ENCODE peak calls at places on chromosomes 16 and 17, in five cellular contexts. G is CD4-positive, CD25-positive, alpha-beta regulatory T cell; H is lower leg skin; E is HEK293T; K is DMS 273 treated with DMSO at 0.1 percent for 48 hours. J is an unnamed sample.
A peak's percentile ranks its signal among the peaks of the same experiment; 100 is the strongest.

GRCh38 chr16:88069397-88070168 is 118.3 kb downstream of the BANP start:
- DNase-seq in G (no peak), E (no peak), H (no peak), K (no peak), J (no peak)

GRCh38 chr17:70374496-70374895 is 205.2 kb downstream of the KCNJ2 start:
- DNase-seq in K (no peak), G (no peak), H (no peak), E (no peak), J (no peak)

GRCh38 chr17:82348434-82348833 is 10.6 kb upstream of the TEX19 start:
- DNase-seq in E (no peak), K (no peak), H (no peak), G (no peak), J (no peak)

GRCh38 chr17:77930780-77931768 is 27.4 kb upstream of the TNRC6C start:
- DNase-seq in E (no peak), H (no peak), G (no peak), K (no peak), J (no peak)

GRCh38 chr16:59164461-59164860 is 430.3 kb upstream of the GOT2 start:
- DNase-seq in K (no peak), H (no peak), E (no peak), G (no peak), J (no peak)

GRCh38 chr17:36545465-36546417 is 1.0 kb downstream of the GGNBP2 start:
- DNase-seq in G (peak; percentile 96), E (peak; percentile 84), K (peak; percentile 86), H (peak; percentile 99), J (peak; percentile 98)

GRCh38 chr17:80773243-80773991 is 218.2 kb upstream of the CHMP6 start:
- DNase-seq in H (no peak), G (no peak), K (no peak), E (peak; percentile 41), J (peak; percentile 47)

GRCh38 chr16:84547539-84548058 is 43.1 kb upstream of the MEAK7 start:
- DNase-seq in E (peak; percentile 59), G (no peak), H (no peak), K (no peak), J (no peak)

GRCh38 chr17:48490391-48491026 is 40.3 kb downstream of the HOXB1 start:
- DNase-seq in H (no peak), E (no peak), K (no peak), G (no peak), J (no peak)

GRCh38 chr17:8954339-8954738 is 11.2 kb downstream of the PIK3R5 start:
- DNase-seq in H (peak; percentile 90), K (no peak), E (no peak), G (peak; percentile 72), J (no peak)

GRCh38 chr16:67968440-67969285 is at the start of gene SLC12A4:
- DNase-seq in G (peak; percentile 86), H (peak; percentile 96), E (peak; percentile 85), K (no peak), J (peak; percentile 72)

GRCh38 chr16:88063201-88063773 is 112.1 kb downstream of the BANP start:
- DNase-seq in G (no peak), K (no peak), H (peak; percentile 93), E (no peak), J (peak; percentile 94)

GRCh38 chr17:49872776-49873377 is 25.0 kb upstream of the TAC4 start:
- DNase-seq in G (no peak), K (no peak), H (no peak), E (no peak), J (no peak)

GRCh38 chr16:87855852-87856715 is 13.2 kb downstream of the SLC7A5 start:
- DNase-seq in K (no peak), H (peak; percentile 93), E (no peak), G (no peak), J (peak; percentile 62)

GRCh38 chr17:48542956-48543853 is 1.7 kb downstream of the HOXB2 start:
- DNase-seq in G (peak; percentile 29), E (peak; percentile 45), K (no peak), H (peak; percentile 94), J (peak; percentile 65)

GRCh38 chr16:31134625-31135534 is 647 bp downstream of the PRSS8 start:
- DNase-seq in E (no peak), G (no peak), H (peak; percentile 86), K (peak; percentile 12), J (no peak)

GRCh38 chr16:49574826-49575225 is 201.2 kb downstream of the C16orf78 start:
- DNase-seq in E (no peak), H (no peak), G (no peak), K (peak; percentile 82), J (no peak)

GRCh38 chr16:70160388-70160787 is 13.2 kb upstream of the CLEC18C start:
- DNase-seq in E (no peak), H (no peak), G (no peak), K (no peak), J (no peak)

GRCh38 chr17:61574542-61575351 is 16.3 kb downstream of the NACA2 start:
- DNase-seq in K (peak; percentile 71), G (no peak), E (peak; percentile 69), H (no peak), J (peak; percentile 56)

GRCh38 chr16:68771922-68772681 is 35.0 kb downstream of the CDH1 start:
- DNase-seq in E (no peak), G (no peak), K (no peak), H (no peak), J (no peak)

GRCh38 chr17:48618366-48618896 is 3.3 kb upstream of the HOXB8 start:
- DNase-seq in K (no peak), G (peak; percentile 74), H (peak; percentile 98), E (peak; percentile 81), J (peak; percentile 79)

GRCh38 chr17:73711184-73711583 is 66.9 kb upstream of the SDK2 start:
- DNase-seq in E (no peak), K (no peak), G (no peak), H (no peak), J (no peak)

J was measured in fibroblast of villous mesenchyme.